ENCODE peak calls at places on chromosomes 7 and 10, in six cellular contexts. One of them, this sample, is unnamed.
A peak's percentile ranks its signal among the peaks of the same experiment; 100 is the strongest.

GRCh38 chr10:89588671-89589070 is 53.3 kb upstream of the SLC16A12 start:
- DNase-seq in fibroblast of the aortic adventitia: peak; percentile 36
- DNase-seq in colonic mucosa: no peak
- DNase-seq in GM12865: no peak
- DNase-seq in heart left ventricle: no peak
- DNase-seq in transverse colon: no peak
- DNase-seq in this sample: no peak

GRCh38 chr7:37660614-37661013 is 23.0 kb upstream of the GPR141 start:
- DNase-seq in transverse colon: no peak
- DNase-seq in heart left ventricle: no peak
- DNase-seq in GM12865: no peak
- DNase-seq in fibroblast of the aortic adventitia: no peak
- DNase-seq in colonic mucosa: no peak
- DNase-seq in this sample: no peak

GRCh38 chr10:132339276-132339675 is 7.3 kb downstream of the LRRC27 start:
- DNase-seq in transverse colon: no peak
- DNase-seq in GM12865: no peak
- DNase-seq in colonic mucosa: no peak
- DNase-seq in fibroblast of the aortic adventitia: no peak
- DNase-seq in heart left ventricle: no peak
- DNase-seq in this sample: no peak

GRCh38 chr10:102534333-102534732 is 30.6 kb downstream of the SUFU start:
- DNase-seq in transverse colon: no peak
- DNase-seq in GM12865: no peak
- DNase-seq in colonic mucosa: no peak
- DNase-seq in heart left ventricle: no peak
- DNase-seq in fibroblast of the aortic adventitia: no peak
- DNase-seq in this sample: no peak

GRCh38 chr7:24508301-24508700 is 65.0 kb upstream of the PALS2 start:
- DNase-seq in GM12865: no peak
- DNase-seq in transverse colon: no peak
- DNase-seq in fibroblast of the aortic adventitia: no peak
- DNase-seq in heart left ventricle: no peak
- DNase-seq in colonic mucosa: no peak
- DNase-seq in this sample: no peak

GRCh38 chr10:80996615-80997193 is 459.0 kb downstream of the SH2D4B start:
- DNase-seq in colonic mucosa: no peak
- DNase-seq in fibroblast of the aortic adventitia: no peak
- DNase-seq in heart left ventricle: no peak
- DNase-seq in transverse colon: peak; percentile 27
- DNase-seq in GM12865: no peak
- DNase-seq in this sample: no peak

GRCh38 chr7:148715027-148715426 is 16.3 kb downstream of the CUL1 start:
- DNase-seq in colonic mucosa: no peak
- DNase-seq in heart left ventricle: no peak
- DNase-seq in fibroblast of the aortic adventitia: no peak
- DNase-seq in transverse colon: no peak
- DNase-seq in GM12865: no peak
- DNase-seq in this sample: no peak

GRCh38 chr10:130358981-130359650 is 222.9 kb downstream of the GLRX3 start:
- DNase-seq in colonic mucosa: no peak
- DNase-seq in GM12865: no peak
- DNase-seq in fibroblast of the aortic adventitia: no peak
- DNase-seq in transverse colon: no peak
- DNase-seq in heart left ventricle: no peak
- DNase-seq in this sample: no peak

GRCh38 chr10:77189056-77189455 is 448.6 kb downstream of the KCNMA1 start:
- DNase-seq in transverse colon: no peak
- DNase-seq in GM12865: no peak
- DNase-seq in heart left ventricle: no peak
- DNase-seq in fibroblast of the aortic adventitia: no peak
- DNase-seq in colonic mucosa: no peak
- DNase-seq in this sample: no peak

GRCh38 chr7:11319491-11320274 is 346.0 kb downstream of the PHF14 start:
- DNase-seq in heart left ventricle: no peak
- DNase-seq in transverse colon: no peak
- DNase-seq in GM12865: peak; percentile 8
- DNase-seq in colonic mucosa: no peak
- DNase-seq in fibroblast of the aortic adventitia: peak; percentile 16
- DNase-seq in this sample: no peak

GRCh38 chr7:44881610-44882009 is 3.7 kb downstream of the PURB start:
- DNase-seq in transverse colon: no peak
- DNase-seq in heart left ventricle: no peak
- DNase-seq in colonic mucosa: no peak
- DNase-seq in fibroblast of the aortic adventitia: peak; percentile 72
- DNase-seq in GM12865: peak; percentile 56
- DNase-seq in this sample: no peak

GRCh38 chr7:127066974-127067373 is 185.8 kb downstream of the GRM8 start:
- DNase-seq in transverse colon: peak; percentile 11
- DNase-seq in heart left ventricle: no peak
- DNase-seq in colonic mucosa: no peak
- DNase-seq in fibroblast of the aortic adventitia: no peak
- DNase-seq in GM12865: peak; percentile 14
- DNase-seq in this sample: no peak

GRCh38 chr10:97771055-97771811 is 566 bp downstream of the SFRP5 start:
- DNase-seq in heart left ventricle: peak; percentile 54
- DNase-seq in GM12865: peak; percentile 11
- DNase-seq in colonic mucosa: no peak
- DNase-seq in fibroblast of the aortic adventitia: peak; percentile 8
- DNase-seq in transverse colon: no peak
- DNase-seq in this sample: no peak
- H3K4me3 ChIP-seq in heart left ventricle: no peak overlapping the region
- H3K4me3 ChIP-seq in GM12865: no peak overlapping the region
- H3K4me3 ChIP-seq in colonic mucosa: no peak overlapping the region
- H3K4me3 ChIP-seq in fibroblast of the aortic adventitia: peak overlapping the region; percentile 9
- H3K4me3 ChIP-seq in transverse colon: peak overlapping the region; percentile 19
- H3K4me3 ChIP-seq in this sample: peak overlapping the region; percentile 21

DNA sequence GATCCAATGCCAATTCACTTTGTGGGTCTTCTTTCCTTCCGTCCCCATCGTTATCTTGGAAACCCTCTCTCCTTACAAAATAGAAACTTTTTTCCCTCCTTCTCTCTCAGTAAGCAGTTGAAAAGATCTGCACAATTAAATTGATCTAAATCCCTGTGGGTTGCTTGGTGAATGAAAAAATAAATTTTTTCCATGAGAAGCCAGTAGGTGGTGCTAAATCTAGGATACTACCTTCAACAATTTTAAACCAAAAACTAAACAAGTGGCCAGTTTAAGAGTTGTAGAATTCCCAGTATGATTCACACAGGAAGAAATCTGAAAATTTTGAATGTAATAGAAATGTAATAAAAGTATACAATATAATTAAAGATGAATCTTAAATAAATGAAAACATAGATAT is 990.3 kb upstream of the ZNF722 start:
- DNase-seq in fibroblast of the aortic adventitia: no peak
- DNase-seq in transverse colon: no peak
- DNase-seq in colonic mucosa: no peak
- DNase-seq in heart left ventricle: no peak
- DNase-seq in GM12865: no peak
- DNase-seq in this sample: no peak
- TF ChIP-seq CTCF in fibroblast of the aortic adventitia: no peak
- TF ChIP-seq CTCF in transverse colon: no peak
- TF ChIP-seq CTCF in colonic mucosa: no peak
- TF ChIP-seq CTCF in heart left ventricle: peak; percentile 34
- TF ChIP-seq CTCF in GM12865: no peak
- TF ChIP-seq CTCF in this sample: peak; percentile 25

GRCh38 chr10:17062493-17063487 is 66.8 kb downstream of the CUBN start:
- DNase-seq in GM12865: no peak
- DNase-seq in fibroblast of the aortic adventitia: peak; percentile 89
- DNase-seq in heart left ventricle: no peak
- DNase-seq in transverse colon: no peak
- DNase-seq in colonic mucosa: no peak
- DNase-seq in this sample: peak; percentile 93
- H3K4me3 ChIP-seq in GM12865: no peak overlapping the region
- H3K4me3 ChIP-seq in fibroblast of the aortic adventitia: peak overlapping the region; percentile 6
- H3K4me3 ChIP-seq in heart left ventricle: no peak overlapping the region
- H3K4me3 ChIP-seq in transverse colon: no peak overlapping the region
- H3K4me3 ChIP-seq in colonic mucosa: no peak overlapping the region
- H3K4me3 ChIP-seq in this sample: peak overlapping the region; percentile 6

DNA sequence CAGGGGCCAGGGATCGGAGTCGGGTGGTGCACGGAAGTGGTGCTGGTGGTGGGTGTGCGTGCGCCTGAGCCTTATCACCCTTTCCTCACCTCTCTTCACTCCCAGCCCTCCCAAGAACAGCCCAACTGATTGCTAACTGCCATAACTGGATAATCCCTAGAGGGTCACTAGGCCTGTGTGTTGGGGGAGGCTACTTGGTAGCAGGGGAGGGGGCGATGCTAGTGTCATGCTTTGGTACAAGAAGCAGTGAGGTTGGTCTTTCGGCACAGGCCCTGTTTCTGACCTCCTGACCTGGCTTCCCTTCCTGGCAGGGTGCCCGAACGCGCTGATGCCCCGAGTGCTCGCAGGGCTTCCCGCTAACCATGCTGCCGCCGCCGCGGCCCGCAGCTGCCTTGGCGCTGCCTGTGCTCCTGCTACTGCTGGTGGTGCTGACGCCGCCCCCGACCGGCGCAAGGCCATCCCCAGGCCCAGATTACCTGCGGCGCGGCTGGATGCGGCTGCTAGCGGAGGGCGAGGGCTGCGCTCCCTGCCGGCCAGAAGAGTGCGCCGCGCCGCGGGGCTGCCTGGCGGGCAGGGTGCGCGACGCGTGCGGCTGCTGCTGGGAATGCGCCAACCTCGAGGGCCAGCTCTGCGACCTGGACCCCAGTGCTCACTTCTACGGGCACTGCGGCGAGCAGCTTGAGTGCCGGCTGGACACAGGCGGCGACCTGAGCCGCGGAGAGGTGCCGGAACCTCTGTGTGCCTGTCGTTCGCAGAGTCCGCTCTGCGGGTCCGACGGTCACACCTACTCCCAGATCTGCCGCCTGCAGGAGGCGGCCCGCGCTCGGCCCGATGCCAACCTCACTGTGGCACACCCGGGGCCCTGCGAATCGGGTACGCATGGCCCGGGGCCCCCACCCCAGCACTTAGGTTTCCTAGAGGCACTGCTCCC is 707 bp downstream of the KAZALD1 start:
- DNase-seq in GM12865: peak; percentile 79
- DNase-seq in fibroblast of the aortic adventitia: no peak
- DNase-seq in heart left ventricle: peak; percentile 79
- DNase-seq in colonic mucosa: peak; percentile 79
- DNase-seq in transverse colon: peak; percentile 71
- DNase-seq in this sample: no peak
- TF ChIP-seq CTCF in GM12865: peak; percentile 67
- TF ChIP-seq CTCF in fibroblast of the aortic adventitia: peak; percentile 46
- TF ChIP-seq CTCF in heart left ventricle: peak; percentile 74
- TF ChIP-seq CTCF in colonic mucosa: peak; percentile 64
- TF ChIP-seq CTCF in transverse colon: peak; percentile 44
- TF ChIP-seq CTCF in this sample: peak; percentile 57

DNA sequence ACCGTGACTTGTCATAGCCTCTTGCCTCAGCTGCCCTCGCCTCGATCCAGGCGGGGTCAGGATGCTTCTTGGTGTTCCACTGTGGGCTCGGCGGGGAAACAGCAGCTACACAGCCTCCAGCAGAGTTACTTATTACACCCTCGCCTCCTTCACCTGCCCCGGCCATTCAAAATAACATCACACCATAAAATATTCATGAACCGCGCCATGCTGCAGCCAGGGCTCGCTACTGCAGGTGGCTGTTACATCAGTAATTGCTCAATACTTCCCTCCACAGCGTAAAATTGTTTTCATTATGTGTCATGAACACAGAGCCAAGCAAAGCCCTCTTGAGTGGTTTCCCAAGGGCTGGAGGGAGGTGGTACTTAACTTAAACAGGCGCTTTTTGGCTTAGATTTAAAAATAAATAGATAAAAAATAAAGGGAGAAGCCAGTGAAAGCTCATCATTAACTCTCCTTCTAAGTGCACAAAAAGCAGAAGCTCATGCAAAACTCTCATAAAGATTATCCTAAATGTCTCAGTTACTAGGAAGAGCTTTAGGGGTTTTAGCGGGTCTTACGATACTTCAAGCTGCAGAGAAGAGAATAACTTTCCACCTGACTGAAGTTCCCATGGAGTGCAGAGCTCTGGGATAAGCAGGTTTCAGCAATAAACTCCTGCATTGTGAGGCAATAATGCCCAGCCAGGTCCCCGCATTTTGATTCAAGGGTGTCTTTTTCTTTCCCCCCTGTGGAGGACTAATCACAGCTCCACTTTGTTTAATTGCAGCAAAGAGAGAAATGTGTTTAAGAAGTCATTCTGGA is 241.7 kb upstream of the SP8 start:
- DNase-seq in colonic mucosa: peak; percentile 26
- DNase-seq in transverse colon: peak; percentile 47
- DNase-seq in fibroblast of the aortic adventitia: no peak
- DNase-seq in GM12865: peak; percentile 15
- DNase-seq in heart left ventricle: no peak
- DNase-seq in this sample: peak; percentile 63
- H3K4me3 ChIP-seq in colonic mucosa: no peak overlapping the region
- H3K4me3 ChIP-seq in transverse colon: no peak overlapping the region
- H3K4me3 ChIP-seq in fibroblast of the aortic adventitia: no peak overlapping the region
- H3K4me3 ChIP-seq in GM12865: no peak overlapping the region
- H3K4me3 ChIP-seq in heart left ventricle: no peak overlapping the region
- H3K4me3 ChIP-seq in this sample: peak overlapping the region; percentile 16

DNA sequence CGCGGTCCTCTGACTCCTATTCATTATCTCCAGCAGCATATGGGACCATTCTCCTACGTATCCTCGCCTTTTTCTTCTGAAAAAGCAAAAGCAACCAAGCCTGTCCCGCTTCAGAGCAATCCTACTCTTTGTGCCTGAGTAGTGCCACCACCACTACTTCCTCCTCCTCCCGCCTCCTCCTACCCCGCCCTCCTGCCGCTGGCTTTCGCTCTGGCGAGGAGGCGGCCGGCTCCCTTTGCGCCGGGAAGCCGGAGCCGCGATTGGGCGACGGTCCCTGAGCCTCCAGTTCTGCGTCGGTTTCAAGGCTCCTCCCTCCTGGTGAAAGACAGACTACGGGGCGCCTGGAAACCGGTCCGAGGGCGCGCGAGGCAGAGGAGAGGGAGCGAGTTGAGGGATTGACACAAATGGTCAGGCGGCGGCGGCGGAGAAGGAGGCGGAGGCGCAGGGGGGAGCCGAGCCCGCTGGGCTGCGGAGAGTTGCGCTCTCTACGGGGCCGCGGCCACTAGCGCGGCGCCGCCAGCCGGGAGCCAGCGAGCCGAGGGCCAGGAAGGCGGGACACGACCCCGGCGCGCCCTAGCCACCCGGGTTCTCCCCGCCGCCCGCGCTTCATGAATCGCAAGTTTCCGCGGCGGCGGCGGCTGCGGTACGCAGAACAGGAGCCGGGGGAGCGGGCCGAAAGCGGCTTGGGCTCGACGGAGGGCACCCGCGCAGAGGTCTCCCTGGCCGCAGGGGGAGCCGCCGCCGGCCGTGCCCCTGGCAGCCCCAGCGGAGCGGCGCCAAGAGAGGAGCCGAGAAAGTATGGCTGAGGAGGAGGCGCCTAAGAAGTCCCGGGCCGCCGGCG is at the start of gene FZD1:
- DNase-seq in fibroblast of the aortic adventitia: peak; percentile 98
- DNase-seq in heart left ventricle: peak; percentile 97
- DNase-seq in colonic mucosa: peak; percentile 95
- DNase-seq in GM12865: peak; percentile 97
- DNase-seq in transverse colon: peak; percentile 96
- DNase-seq in this sample: peak; percentile 79
- TF ChIP-seq CTCF in fibroblast of the aortic adventitia: no peak
- TF ChIP-seq CTCF in heart left ventricle: no peak
- TF ChIP-seq CTCF in colonic mucosa: no peak
- TF ChIP-seq CTCF in GM12865: no peak
- TF ChIP-seq CTCF in transverse colon: no peak
- TF ChIP-seq CTCF in this sample: no peak

GRCh38 chr7:130793855-130794618 is 60.0 kb upstream of the KLF14 start:
- DNase-seq in heart left ventricle: no peak
- DNase-seq in fibroblast of the aortic adventitia: peak; percentile 45
- DNase-seq in colonic mucosa: no peak
- DNase-seq in GM12865: no peak
- DNase-seq in transverse colon: no peak
- DNase-seq in this sample: no peak
- H3K4me3 ChIP-seq in heart left ventricle: no peak overlapping the region
- H3K4me3 ChIP-seq in fibroblast of the aortic adventitia: no peak overlapping the region
- H3K4me3 ChIP-seq in colonic mucosa: no peak overlapping the region
- H3K4me3 ChIP-seq in GM12865: no peak overlapping the region
- H3K4me3 ChIP-seq in transverse colon: no peak overlapping the region
- H3K4me3 ChIP-seq in this sample: no peak overlapping the region

GRCh38 chr10:114605155-114605797 is 52.8 kb downstream of the ABLIM1 start:
- DNase-seq in fibroblast of the aortic adventitia: peak; percentile 9
- DNase-seq in GM12865: no peak
- DNase-seq in heart left ventricle: no peak
- DNase-seq in colonic mucosa: no peak
- DNase-seq in transverse colon: no peak
- DNase-seq in this sample: peak; percentile 92
- TF ChIP-seq CTCF in fibroblast of the aortic adventitia: no peak
- TF ChIP-seq CTCF in GM12865: no peak
- TF ChIP-seq CTCF in heart left ventricle: no peak
- TF ChIP-seq CTCF in colonic mucosa: no peak
- TF ChIP-seq CTCF in transverse colon: no peak
- TF ChIP-seq CTCF in this sample: no peak

This sample was measured in epithelial cell of proximal tubule.